ENCODE peak calls at places on chromosomes 5 and 9, in eight cellular contexts. Y is body of pancreas, N is mucosa of descending colon, J is iPS DF 6.9, I is OCI-LY7, P is fibroblast of lung, Q is stomach, G is MM.1S. L is an unnamed sample.

GRCh38 chr5:133944263-133945230 is 23.9 kb downstream of the C5orf15 start:
- DNase-seq in Y (peak; percentile 84), N (no peak), J (peak; percentile 22), I (peak; percentile 83), P (peak; percentile 60), Q (peak; percentile 79), G (peak; percentile 65), L (peak; percentile 43)

GRCh38 chr9:82273121-82273520 is 284.5 kb downstream of the SPATA31D1 start:
- DNase-seq in Y (no peak), N (no peak), J (no peak), I (no peak), P (peak; percentile 13), Q (no peak), G (no peak), L (no peak)

GRCh38 chr5:36323926-36324781 is 22.5 kb upstream of the RANBP3L start:
- DNase-seq in Y (peak; percentile 42), N (no peak), J (no peak), I (no peak), P (no peak), Q (no peak), G (no peak), L (no peak)

GRCh38 chr9:90420714-90421513 is 221.7 kb downstream of the DIRAS2 start:
- DNase-seq in Y (no peak), N (no peak), J (no peak), I (no peak), P (peak; percentile 2), Q (no peak), G (no peak), L (no peak)

GRCh38 chr9:133793471-133793870 is 55.3 kb upstream of the SARDH start:
- DNase-seq in Y (no peak), N (no peak), J (no peak), I (no peak), P (no peak), Q (no peak), G (no peak), L (no peak)

GRCh38 chr9:102922526-102922925 is 72.6 kb upstream of the CYLC2 start:
- DNase-seq in Y (no peak), N (no peak), J (no peak), I (no peak), P (no peak), Q (no peak), G (no peak), L (no peak)

GRCh38 chr5:96868603-96869371 is 7.5 kb upstream of the ERAP2 start:
- DNase-seq in Y (peak; percentile 11), N (no peak), J (peak; percentile 16), I (peak; percentile 90), P (peak; percentile 86), Q (no peak), G (peak; percentile 82), L (no peak)

GRCh38 chr5:171801839-171802238 is 16.2 kb downstream of the SMIM23 start:
- DNase-seq in Y (no peak), N (no peak), J (no peak), I (no peak), P (no peak), Q (no peak), G (no peak), L (no peak)

GRCh38 chr5:54357371-54358058 is 47.1 kb upstream of the ARL15 start:
- DNase-seq in Y (no peak), N (no peak), J (no peak), I (no peak), P (no peak), Q (no peak), G (no peak), L (no peak)

GRCh38 chr5:149546974-149547373 is 4.3 kb downstream of the CSNK1A1 start:
- DNase-seq in Y (no peak), N (no peak), J (no peak), I (no peak), P (no peak), Q (no peak), G (no peak), L (no peak)

GRCh38 chr5:60604771-60605170 is 95.2 kb downstream of the DEPDC1B start:
- DNase-seq in Y (no peak), N (no peak), J (no peak), I (no peak), P (no peak), Q (no peak), G (no peak), L (no peak)

GRCh38 chr5:32638309-32638708 is 53.0 kb downstream of the SUB1 start:
- DNase-seq in Y (no peak), N (no peak), J (no peak), I (no peak), P (no peak), Q (no peak), G (no peak), L (no peak)

GRCh38 chr9:72199253-72199652 is 50.0 kb downstream of the GDA start:
- DNase-seq in Y (no peak), N (no peak), J (no peak), I (no peak), P (no peak), Q (no peak), G (no peak), L (no peak)

GRCh38 chr9:89615661-89616060 is 10.8 kb downstream of the GADD45G start:
- DNase-seq in Y (no peak), N (no peak), J (no peak), I (no peak), P (no peak), Q (no peak), G (no peak), L (no peak)

GRCh38 chr5:181188700-181189362 is 16.2 kb downstream of the TRIM7 start:
- DNase-seq in Y (peak; percentile 84), N (peak; percentile 76), J (no peak), I (peak; percentile 89), P (peak; percentile 81), Q (peak; percentile 77), G (peak; percentile 80), L (peak; percentile 68)

GRCh38 chr5:16619136-16619535 is 2.3 kb upstream of the RETREG1 start:
- DNase-seq in Y (no peak), N (no peak), J (no peak), I (no peak), P (no peak), Q (no peak), G (no peak), L (no peak)

GRCh38 chr5:97125125-97125683 is 17.2 kb downstream of the LIX1 start:
- DNase-seq in Y (no peak), N (no peak), J (no peak), I (no peak), P (no peak), Q (no peak), G (no peak), L (no peak)

GRCh38 chr9:126367139-126367538 is 40.5 kb downstream of the MVB12B start:
- DNase-seq in Y (no peak), N (no peak), J (no peak), I (no peak), P (no peak), Q (no peak), G (no peak), L (no peak)

GRCh38 chr9:33446507-33447403 is 638 bp downstream of the AQP3 start:
- DNase-seq in Y (peak; percentile 67), N (peak; percentile 70), J (no peak), I (peak; percentile 24), P (peak; percentile 52), Q (peak; percentile 52), G (peak; percentile 86), L (peak; percentile 85)

DNA sequence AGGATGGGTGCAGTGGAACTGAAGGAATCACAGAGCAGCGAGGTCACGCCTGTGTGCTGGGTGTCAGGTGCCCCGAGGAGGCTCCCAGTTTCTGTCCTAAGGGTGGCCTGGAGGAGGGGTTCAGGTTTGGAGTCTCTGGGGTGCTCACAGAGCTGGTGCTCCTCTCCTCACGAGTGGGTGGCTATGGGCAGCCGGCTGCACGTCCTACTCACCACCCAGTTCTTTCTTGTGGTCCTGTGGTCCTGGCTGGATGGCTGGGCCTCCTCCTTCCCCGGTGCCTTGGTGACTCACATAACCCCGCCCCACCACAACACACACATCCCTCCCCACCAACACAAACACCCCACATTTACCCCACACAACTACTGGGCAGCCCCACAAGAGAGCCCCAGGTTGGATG is 9.9 kb upstream of the PTGS1 start:
- DNase-seq in Y (no peak), N (no peak), J (no peak), I (no peak), P (no peak), Q (no peak), G (no peak), L (no peak)
- H3K4me3 ChIP-seq in Y (no peak overlapping the region), N (no peak overlapping the region), J (no peak overlapping the region), I (no peak overlapping the region), P (no peak overlapping the region), Q (no peak overlapping the region), G (no peak overlapping the region), L (no peak overlapping the region)

GRCh38 chr5:5386329-5386728 is 36.1 kb upstream of the ICE1 start:
- DNase-seq in Y (no peak), N (no peak), J (no peak), I (no peak), P (no peak), Q (no peak), G (no peak), L (no peak)

GRCh38 chr5:5387789-5388188 is 34.7 kb upstream of the ICE1 start:
- DNase-seq in Y (no peak), N (no peak), J (no peak), I (no peak), P (no peak), Q (no peak), G (no peak), L (no peak)

GRCh38 chr5:5385326-5385725 is 37.2 kb upstream of the ICE1 start:
- DNase-seq in Y (no peak), N (no peak), J (no peak), I (no peak), P (no peak), Q (no peak), G (no peak), L (no peak)

GRCh38 chr5:5384634-5385033 is 37.8 kb upstream of the ICE1 start:
- DNase-seq in Y (no peak), N (no peak), J (no peak), I (no peak), P (no peak), Q (no peak), G (no peak), L (no peak)

GRCh38 chr5:5387192-5387591 is 35.3 kb upstream of the ICE1 start:
- DNase-seq in Y (no peak), N (no peak), J (no peak), I (no peak), P (no peak), Q (no peak), G (no peak), L (no peak)
- H3K4me1 ChIP-seq in Y (no peaks in the 10 kb centered on the region), N (no peaks in the 10 kb centered on the region), J (no peaks in the 10 kb centered on the region), I (no peaks in the 10 kb centered on the region), P (no peaks in the 10 kb centered on the region), Q (no peaks in the 10 kb centered on the region), G (no peaks in the 10 kb centered on the region), L (no peaks in the 10 kb centered on the region)

GRCh38 chr5:104512063-104512798 is 949.6 kb upstream of the NUDT12 start:
- DNase-seq in Y (no peak), N (no peak), J (no peak), I (no peak), P (no peak), Q (no peak), G (no peak), L (no peak)
- H3K4me3 ChIP-seq in Y (no peak overlapping the region), N (no peak overlapping the region), J (no peak overlapping the region), I (no peak overlapping the region), P (no peak overlapping the region), Q (no peak overlapping the region), G (no peak overlapping the region), L (no peak overlapping the region)

DNA sequence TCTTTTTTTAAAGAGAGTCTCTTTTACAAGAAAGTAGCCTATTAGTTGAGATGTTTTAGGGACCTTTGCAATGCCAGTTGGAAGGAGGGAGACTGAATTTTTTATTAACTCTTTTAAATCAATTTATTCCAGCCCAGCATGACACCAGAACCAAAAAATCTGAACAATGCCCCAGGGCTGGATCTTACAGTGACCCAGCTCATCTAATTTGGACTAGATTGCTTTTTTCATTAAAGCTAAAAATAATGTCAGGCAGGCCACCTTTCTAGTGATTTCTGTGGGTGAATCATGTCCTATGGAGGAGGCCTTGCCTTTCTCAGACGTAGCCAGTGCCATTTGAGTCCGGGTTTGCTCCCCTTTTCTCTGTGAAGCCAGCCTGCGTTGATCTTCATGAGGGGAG is 38.8 kb downstream of the MAP1B start:
- DNase-seq in Y (no peak), N (no peak), J (no peak), I (no peak), P (no peak), Q (no peak), G (no peak), L (no peak)
- H3K4me1 ChIP-seq in Y (no peaks in the 10 kb centered on the region), N (no peaks in the 10 kb centered on the region), J (peaks cover 3% of the 10 kb centered on the region), I (no peaks in the 10 kb centered on the region), P (peaks cover 14% of the 10 kb centered on the region), Q (peaks cover 5% of the 10 kb centered on the region), G (no peaks in the 10 kb centered on the region), L (no peaks in the 10 kb centered on the region)

L was measured in left lung.